ENCODE peak calls at places on chromosomes 1 and 21, in five cellular contexts. O is cardiac muscle cell, Z is tibial artery, H is colonic mucosa, L is BE2C. P is an unnamed sample.

GRCh38 chr1:44717653-44718052 is 13.3 kb downstream of the RNU5D-1 start:
- DNase-seq in H (no peak), Z (no peak), L (no peak), O (no peak), P (no peak)

GRCh38 chr1:1573843-1574720 is 581 bp downstream of the SSU72 start:
- DNase-seq in L (peak), Z (peak), H (peak), O (peak), P (peak)

GRCh38 chr1:228314658-228315483 is 91.8 kb downstream of the TRIM11 start:
- DNase-seq in Z (no peak), L (no peak), H (no peak), O (no peak), P (no peak)

GRCh38 chr21:43734830-43735229 is 15.9 kb downstream of the PDXK start:
- DNase-seq in H (no peak), L (no peak), Z (no peak), O (peak), P (no peak)

GRCh38 chr1:41217441-41217840 is 24.7 kb downstream of the SCMH1 start:
- DNase-seq in Z (no peak), H (no peak), L (no peak), O (no peak), P (no peak)

GRCh38 chr1:41615981-41616380 is 131.5 kb upstream of the EDN2 start:
- DNase-seq in O (no peak), Z (no peak), L (no peak), H (no peak), P (no peak)

GRCh38 chr1:181013144-181013543 is 9.5 kb downstream of the STX6 start:
- DNase-seq in L (no peak), H (no peak), Z (no peak), O (peak), P (no peak)

GRCh38 chr1:2186901-2187300 is 7.7 kb downstream of the FAAP20 start:
- DNase-seq in H (no peak), O (no peak), L (no peak), Z (no peak), P (no peak)

GRCh38 chr1:143736562-143736961 is 235.2 kb downstream of the FAM72C start:
- DNase-seq in H (no peak), L (peak), O (peak), Z (no peak), P (no peak)

GRCh38 chr1:23421343-23421742 is 3.2 kb downstream of the TCEA3 start:
- DNase-seq in Z (no peak), H (no peak), O (no peak), L (no peak), P (no peak)

GRCh38 chr1:9233241-9233941 is 1.2 kb upstream of the H6PD start:
- DNase-seq in H (peak), Z (peak), O (peak), L (no peak), P (no peak)

GRCh38 chr1:150165622-150166612 is 16.2 kb downstream of the PLEKHO1 start:
- DNase-seq in Z (peak), L (peak), H (peak), O (peak), P (peak)

GRCh38 chr1:30085814-30086770 is 637.3 kb downstream of the MATN1 start:
- DNase-seq in H (peak), O (peak), L (peak), Z (no peak), P (peak)
- H3K4me3 ChIP-seq in H (no peak), O (no peak), L (no peak), Z (peak), P (no peak)

GRCh38 chr1:229409616-229410369 is 24.1 kb downstream of the ACTA1 start:
- DNase-seq in Z (no peak), H (no peak), O (no peak), L (peak), P (no peak)
- H3K4me3 ChIP-seq in Z (no peak), H (no peak), O (no peak), L (peak), P (no peak)

DNA sequence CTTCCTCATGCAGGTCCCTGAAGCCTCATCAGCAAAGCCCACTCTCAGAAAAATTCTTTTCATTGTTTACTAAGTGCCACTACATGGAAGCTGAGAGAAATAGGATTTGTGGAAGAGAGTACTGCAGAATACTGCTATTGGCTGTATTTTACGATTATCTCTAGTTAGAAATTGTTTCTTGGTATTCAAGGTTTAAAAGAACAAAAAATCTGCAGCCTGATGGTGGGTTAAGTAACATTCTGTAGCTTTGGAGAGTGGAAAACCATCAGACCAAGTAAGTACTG is 27.3 kb downstream of the PTTG1IP start:
- DNase-seq in L (no peak), H (no peak), Z (no peak), O (no peak), P (no peak)
- H3K4me3 ChIP-seq in L (peak), H (peak), Z (peak), O (no peak), P (peak)

GRCh38 chr1:46180082-46180616 is 3.9 kb upstream of the P3R3URF start:
- DNase-seq in Z (no peak), O (no peak), H (peak), L (no peak), P (no peak)
- H3K4me3 ChIP-seq in Z (no peak), O (no peak), H (peak), L (no peak), P (no peak)

GRCh38 chr1:116854294-116854693 is 55.4 kb upstream of the PTGFRN start:
- DNase-seq in Z (no peak), O (no peak), H (no peak), L (no peak), P (no peak)

GRCh38 chr1:116856312-116856711 is 53.4 kb upstream of the PTGFRN start:
- DNase-seq in O (no peak), L (no peak), Z (no peak), H (no peak), P (no peak)

GRCh38 chr1:116857092-116857491 is 52.6 kb upstream of the PTGFRN start:
- DNase-seq in O (no peak), H (no peak), L (peak), Z (no peak), P (no peak)

GRCh38 chr1:116855220-116855619 is 54.5 kb upstream of the PTGFRN start:
- DNase-seq in O (peak), Z (peak), H (peak), L (peak), P (no peak)

GRCh38 chr1:116855788-116856187 is 53.9 kb upstream of the PTGFRN start:
- DNase-seq in Z (no peak), O (peak), H (no peak), L (peak), P (peak)
- H3K4me3 ChIP-seq in Z (no peak), O (no peak), H (no peak), L (no peak), P (no peak)